ENCODE peak calls at places on chromosomes 4 and X, in eight cellular contexts. M is CD4-positive, CD25-positive, alpha-beta regulatory T cell; D is aorta; I is LoVo; H is suprapubic skin; R is stimulated activated CD8-positive, alpha-beta memory T cell treated with anti-CD3 and anti-CD28 coated beads, Interleukin-12 subunit alpha, Interleukin-12 subunit beta, amount 100 ng/mL, for 4 hours; O is T-helper 2 cell; L is pons. C is an unnamed sample.

GRCh38 chr4:92447265-92447905 is 143.6 kb downstream of the GRID2 start:
- DNase-seq in O (no peak), M (no peak), L (no peak), D (no peak), R (no peak), H (no peak), I (no peak), C (no peak)

GRCh38 chr4:77104405-77105292 is 28.9 kb upstream of the CCNI start:
- DNase-seq in M (no peak), O (no peak), L (no peak), D (peak), H (peak), R (no peak), I (peak), C (peak)

GRCh38 chr4:84325625-84326024 is 173.5 kb downstream of the NKX6-1 start:
- DNase-seq in H (no peak), L (no peak), M (no peak), R (no peak), O (no peak), I (no peak), D (no peak), C (no peak)

GRCh38 chrX:136779346-136779781 is 1.4 kb downstream of the ARHGEF6 start:
- DNase-seq in O (no peak), R (no peak), L (no peak), H (no peak), D (no peak), M (peak), I (no peak), C (no peak)

GRCh38 chr4:153211986-153212720 is 7.9 kb downstream of the TRIM2 start:
- DNase-seq in I (no peak), L (no peak), R (no peak), M (no peak), O (no peak), D (no peak), H (no peak), C (no peak)

GRCh38 chr4:22532117-22532516 is 16.3 kb upstream of the ADGRA3 start:
- DNase-seq in M (no peak), D (no peak), L (no peak), H (no peak), I (no peak), R (no peak), O (no peak), C (no peak)

GRCh38 chrX:77505227-77505626 is 58.0 kb downstream of the FGF16 start:
- DNase-seq in H (no peak), R (no peak), L (no peak), M (no peak), O (no peak), I (no peak), D (no peak), C (no peak)

GRCh38 chrX:16852617-16853179 is 17.5 kb downstream of the RBBP7 start:
- DNase-seq in R (no peak), M (no peak), L (no peak), O (no peak), H (no peak), I (no peak), D (no peak), C (no peak)

GRCh38 chr4:6727081-6727942 is 11.3 kb downstream of the BLOC1S4 start:
- DNase-seq in M (no peak), H (no peak), L (peak), D (no peak), O (no peak), I (no peak), R (no peak), C (no peak)

GRCh38 chrX:71171110-71171801 is 26.6 kb downstream of the NLGN3 start:
- DNase-seq in O (no peak), D (no peak), L (no peak), H (no peak), M (no peak), I (no peak), R (no peak), C (no peak)